ENCODE peak calls at places on chromosomes 12 and 14, in seven cellular contexts. D is IMR-90, W is mesenchymal stem cell, H is neuronal stem cell, V is mesendoderm, C is H9, M is H1. J is an unnamed sample.

GRCh38 chr12:22117551-22117950 is 71.5 kb downstream of the CMAS start:
- DNase-seq in D (no peak), W (no peak), H (no peak), V (no peak), C (no peak), M (no peak), J (no peak)

GRCh38 chr14:68843471-68844209 is 50.8 kb upstream of the ZFP36L1 start:
- DNase-seq in D (peak; percentile 57), W (peak; percentile 65), H (peak; percentile 57), V (peak; percentile 77), C (peak; percentile 76), M (peak; percentile 50), J (peak; percentile 48)

GRCh38 chr12:125203145-125203765 is 138.0 kb downstream of the AACS start:
- DNase-seq in D (no peak), W (no peak), H (no peak), V (no peak), C (no peak), M (no peak), J (no peak)

GRCh38 chr12:57730336-57731067 is 8.0 kb downstream of the AGAP2 start:
- DNase-seq in D (no peak), W (no peak), H (no peak), V (no peak), C (no peak), M (no peak), J (no peak)

GRCh38 chr12:1666215-1666614 is 24.7 kb upstream of the ADIPOR2 start:
- DNase-seq in D (no peak), W (no peak), H (no peak), V (no peak), C (no peak), M (no peak), J (no peak)

GRCh38 chr14:31950331-31950730 is 126.8 kb upstream of the ARHGAP5 start:
- DNase-seq in D (no peak), W (no peak), H (no peak), V (no peak), C (no peak), M (no peak), J (no peak)

GRCh38 chr14:68987653-68988036 is 8.5 kb upstream of the ACTN1 start:
- DNase-seq in D (no peak), W (no peak), H (peak; percentile 20), V (peak; percentile 81), C (peak; percentile 79), M (no peak), J (no peak)

GRCh38 chr14:75247286-75247922 is 31.2 kb upstream of the FOS start:
- DNase-seq in D (no peak), W (no peak), H (no peak), V (no peak), C (no peak), M (no peak), J (no peak)

GRCh38 chr14:55562135-55562534 is 17.9 kb upstream of the KTN1 start:
- DNase-seq in D (no peak), W (no peak), H (no peak), V (no peak), C (no peak), M (no peak), J (no peak)

GRCh38 chr14:65850429-65851145 is 438.1 kb downstream of the FUT8 start:
- DNase-seq in D (no peak), W (no peak), H (no peak), V (no peak), C (no peak), M (no peak), J (no peak)

GRCh38 chr12:23684121-23684520 is 265.3 kb downstream of the SOX5 start:
- DNase-seq in D (no peak), W (no peak), H (no peak), V (no peak), C (no peak), M (no peak), J (no peak)

GRCh38 chr12:49260165-49260564 is 4.7 kb upstream of the TUBA1C start:
- DNase-seq in D (peak; percentile 72), W (no peak), H (no peak), V (no peak), C (no peak), M (no peak), J (peak; percentile 71)

GRCh38 chr14:91947196-91948184 is at the start of gene FBLN5:
- DNase-seq in D (peak; percentile 88), W (peak; percentile 63), H (peak; percentile 26), V (peak; percentile 73), C (peak; percentile 66), M (peak; percentile 3), J (peak; percentile 22)

GRCh38 chr12:55057466-55057865 is 37.7 kb downstream of the NEUROD4 start:
- DNase-seq in D (no peak), W (no peak), H (no peak), V (peak; percentile 28), C (no peak), M (no peak), J (peak; percentile 21)

GRCh38 chr12:126747530-126748149 is 1519.3 kb upstream of the TMEM132C start:
- DNase-seq in D (no peak), W (no peak), H (no peak), V (peak; percentile 54), C (peak; percentile 76), M (no peak), J (no peak)

GRCh38 chr14:74571901-74572828 is 39.9 kb downstream of the LTBP2 start:
- DNase-seq in D (peak; percentile 100), W (peak; percentile 100), H (no peak), V (no peak), C (no peak), M (no peak), J (peak; percentile 88)

GRCh38 chr12:6846316-6846869 is 4.7 kb downstream of the CDCA3 start:
- DNase-seq in D (no peak), W (no peak), H (no peak), V (no peak), C (no peak), M (no peak), J (no peak)

GRCh38 chr12:112419269-112420133 is 754 bp downstream of the PTPN11 start:
- DNase-seq in D (peak; percentile 82), W (peak; percentile 92), H (peak; percentile 35), V (peak; percentile 92), C (peak; percentile 73), M (no peak), J (peak; percentile 92)

GRCh38 chr12:128970941-128971340 is 117.7 kb downstream of the GLT1D1 start:
- DNase-seq in D (no peak), W (no peak), H (no peak), V (no peak), C (no peak), M (no peak), J (no peak)

GRCh38 chr14:57960946-57961792 is 95.3 kb upstream of the SLC35F4 start:
- DNase-seq in D (no peak), W (no peak), H (no peak), V (no peak), C (no peak), M (no peak), J (no peak)

GRCh38 chr12:30463636-30464035 is 232.0 kb downstream of the IPO8 start:
- DNase-seq in D (no peak), W (no peak), H (no peak), V (no peak), C (no peak), M (no peak), J (no peak)

GRCh38 chr12:77925536-77926108 is 94.9 kb downstream of the NAV3 start:
- DNase-seq in D (peak; percentile 92), W (peak; percentile 94), H (peak; percentile 68), V (peak; percentile 95), C (peak; percentile 90), M (peak; percentile 68), J (peak; percentile 52)

GRCh38 chr14:58298477-58298879 is at the start of gene ARID4A:
- DNase-seq in D (no peak), W (no peak), H (no peak), V (no peak), C (no peak), M (no peak), J (peak; percentile 4)

GRCh38 chr14:24418492-24418873 is 11.0 kb downstream of the CBLN3 start:
- DNase-seq in D (no peak), W (no peak), H (no peak), V (no peak), C (no peak), M (no peak), J (no peak)

GRCh38 chr12:129193263-129193871 is 340.1 kb downstream of the GLT1D1 start:
- DNase-seq in D (no peak), W (no peak), H (no peak), V (peak; percentile 54), C (peak; percentile 58), M (peak; percentile 44), J (no peak)

GRCh38 chr12:124608451-124608870 is 41.0 kb upstream of the NCOR2 start:
- DNase-seq in D (no peak), W (no peak), H (no peak), V (no peak), C (no peak), M (no peak), J (peak; percentile 73)

GRCh38 chr14:35821546-35822411 is 4.4 kb upstream of the BRMS1L start:
- DNase-seq in D (peak; percentile 45), W (peak; percentile 48), H (no peak), V (peak; percentile 51), C (no peak), M (no peak), J (peak; percentile 49)

GRCh38 chr12:574475-575128 is 88.6 kb downstream of the NINJ2 start:
- DNase-seq in D (no peak), W (peak; percentile 27), H (no peak), V (no peak), C (no peak), M (no peak), J (no peak)
- H3K9ac ChIP-seq in D (no peak overlapping the region), W (peak overlapping the region; percentile 83), H (no peak overlapping the region), V (no peak overlapping the region), C (no peak overlapping the region), M (no peak overlapping the region), J (no peak overlapping the region)

GRCh38 chr12:131415781-131416180 is 295.1 kb upstream of the SFSWAP start:
- DNase-seq in D (no peak), W (no peak), H (no peak), V (peak; percentile 49), C (peak; percentile 52), M (no peak), J (no peak)
- H3K18ac ChIP-seq in D (no peak overlapping the region), W (no peak overlapping the region), H (no peak overlapping the region), V (no peak overlapping the region), C (no peak overlapping the region), M (no peak overlapping the region), J (no peak overlapping the region)

DNA sequence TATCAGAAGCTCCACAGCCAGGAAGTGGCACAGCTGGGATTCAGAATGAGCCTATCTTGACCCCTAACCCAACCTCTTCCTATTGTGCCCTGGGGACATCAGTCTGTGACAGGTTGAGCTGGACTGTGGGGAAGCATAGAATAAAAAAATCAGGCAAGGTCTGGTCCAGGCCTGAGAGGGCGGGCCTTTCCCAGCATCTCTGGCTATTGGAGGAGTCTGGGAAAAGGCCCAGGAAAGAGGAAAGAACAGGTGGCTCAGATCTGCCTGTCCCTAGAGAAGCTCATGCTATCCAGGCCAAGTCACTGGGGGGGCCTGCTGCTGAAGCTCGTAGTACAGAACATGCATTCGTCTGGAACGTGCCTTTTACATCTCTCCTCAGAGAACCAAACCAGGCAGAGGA is 100.5 kb downstream of the PPM1H start:
- DNase-seq in D (no peak), W (no peak), H (no peak), V (peak; percentile 91), C (no peak), M (no peak), J (no peak)
- H2BK5ac ChIP-seq in D (no peak overlapping the region), W (no peak overlapping the region), H (no peak overlapping the region), V (no peak overlapping the region), C (no peak overlapping the region), M (no peak overlapping the region), J (no peak overlapping the region)

DNA sequence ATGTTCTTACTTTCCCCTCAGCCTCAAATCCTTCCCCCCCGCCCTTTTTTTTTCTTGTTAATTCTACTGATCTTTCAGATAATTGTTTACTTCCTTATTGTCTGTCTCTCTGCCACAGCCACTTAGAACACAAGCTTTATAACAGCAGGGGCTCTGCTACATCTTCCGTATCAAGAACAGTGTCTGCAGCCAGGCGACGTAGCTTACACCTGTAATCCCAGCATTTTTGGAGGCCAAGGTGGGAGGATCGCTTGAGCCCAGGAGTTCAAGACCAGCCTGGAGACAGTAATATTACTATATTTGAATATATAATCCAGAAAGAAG is 5.4 kb downstream of the SOS2 start:
- DNase-seq in D (no peak), W (peak; percentile 24), H (no peak), V (peak; percentile 80), C (no peak), M (no peak), J (no peak)
- H3K9ac ChIP-seq in D (no peak overlapping the region), W (peak overlapping the region; percentile 49), H (no peak overlapping the region), V (no peak overlapping the region), C (no peak overlapping the region), M (no peak overlapping the region), J (no peak overlapping the region)

J was measured in trophoblast cell.